ENCODE peak calls at places on chromosome 5, in four cellular contexts. One of them, this sample, is unnamed.

GRCh38 chr5:170886210-170886894 is 24.5 kb downstream of the RANBP17 start:
- DNase-seq in tibial artery: no peak
- DNase-seq in SJSA1: no peak
- DNase-seq in aorta: no peak
- DNase-seq in this sample: no peak

GRCh38 chr5:3948838-3949237 is 353.2 kb downstream of the IRX1 start:
- DNase-seq in aorta: no peak
- DNase-seq in tibial artery: no peak
- DNase-seq in SJSA1: no peak
- DNase-seq in this sample: no peak

GRCh38 chr5:37769840-37770239 is 70.0 kb downstream of the GDNF start:
- DNase-seq in aorta: no peak
- DNase-seq in SJSA1: no peak
- DNase-seq in tibial artery: no peak
- DNase-seq in this sample: no peak

GRCh38 chr5:110386782-110387181 is 339.7 kb downstream of the TMEM232 start:
- DNase-seq in tibial artery: no peak
- DNase-seq in aorta: no peak
- DNase-seq in SJSA1: peak; percentile 20
- DNase-seq in this sample: no peak

GRCh38 chr5:91038180-91038808 is 344.8 kb downstream of the ARRDC3 start:
- DNase-seq in aorta: no peak
- DNase-seq in SJSA1: no peak
- DNase-seq in tibial artery: no peak
- DNase-seq in this sample: no peak

GRCh38 chr5:9498541-9499497 is 47.1 kb downstream of the SEMA5A start:
- DNase-seq in tibial artery: no peak
- DNase-seq in aorta: no peak
- DNase-seq in SJSA1: peak; percentile 52
- DNase-seq in this sample: no peak

GRCh38 chr5:142865631-142866030 is 95.5 kb downstream of the ARHGAP26 start:
- DNase-seq in aorta: no peak
- DNase-seq in SJSA1: no peak
- DNase-seq in tibial artery: no peak
- DNase-seq in this sample: no peak

GRCh38 chr5:73945505-73945904 is 319.5 kb downstream of the ARHGEF28 start:
- DNase-seq in SJSA1: no peak
- DNase-seq in aorta: no peak
- DNase-seq in tibial artery: no peak
- DNase-seq in this sample: no peak

GRCh38 chr5:65984098-65984885 is 57.9 kb downstream of the ERBIN start:
- DNase-seq in aorta: no peak
- DNase-seq in tibial artery: no peak
- DNase-seq in SJSA1: no peak
- DNase-seq in this sample: no peak

GRCh38 chr5:131795128-131795719 is 1.6 kb downstream of the FNIP1 start:
- DNase-seq in tibial artery: no peak
- DNase-seq in aorta: no peak
- DNase-seq in SJSA1: no peak
- DNase-seq in this sample: no peak

GRCh38 chr5:176995896-176996767 is 10.4 kb downstream of the UIMC1 start:
- DNase-seq in tibial artery: no peak
- DNase-seq in SJSA1: peak; percentile 68
- DNase-seq in aorta: no peak
- DNase-seq in this sample: no peak

GRCh38 chr5:175567954-175568353 is 89.6 kb downstream of the SFXN1 start:
- DNase-seq in aorta: no peak
- DNase-seq in SJSA1: no peak
- DNase-seq in tibial artery: no peak
- DNase-seq in this sample: no peak

GRCh38 chr5:136225796-136226195 is 32.8 kb upstream of the SMIM32 start:
- DNase-seq in aorta: no peak
- DNase-seq in tibial artery: no peak
- DNase-seq in SJSA1: no peak
- DNase-seq in this sample: no peak

GRCh38 chr5:137641148-137641547 is 94.7 kb downstream of the KLHL3 start:
- DNase-seq in SJSA1: no peak
- DNase-seq in tibial artery: no peak
- DNase-seq in aorta: no peak
- DNase-seq in this sample: no peak

GRCh38 chr5:142453801-142454381 is 129.1 kb upstream of the SPRY4 start:
- DNase-seq in aorta: no peak
- DNase-seq in tibial artery: peak; percentile 2
- DNase-seq in SJSA1: no peak
- DNase-seq in this sample: no peak

GRCh38 chr5:127705120-127705892 is 2.1 kb downstream of the CCDC192 start:
- DNase-seq in SJSA1: peak; percentile 51
- DNase-seq in aorta: no peak
- DNase-seq in tibial artery: no peak
- DNase-seq in this sample: no peak

GRCh38 chr5:60993425-60993824 is 48.4 kb downstream of the NDUFAF2 start:
- DNase-seq in SJSA1: no peak
- DNase-seq in aorta: no peak
- DNase-seq in tibial artery: no peak
- DNase-seq in this sample: no peak

GRCh38 chr5:147483197-147483790 is 26.6 kb downstream of the DPYSL3 start:
- DNase-seq in aorta: no peak
- DNase-seq in tibial artery: no peak
- DNase-seq in SJSA1: peak; percentile 36
- DNase-seq in this sample: no peak

GRCh38 chr5:72202331-72202825 is 95.1 kb downstream of the MAP1B start:
- DNase-seq in aorta: no peak
- DNase-seq in tibial artery: no peak
- DNase-seq in SJSA1: no peak
- DNase-seq in this sample: no peak

GRCh38 chr5:76162335-76162734 is 79.2 kb downstream of the SV2C start:
- DNase-seq in SJSA1: no peak
- DNase-seq in aorta: no peak
- DNase-seq in tibial artery: no peak
- DNase-seq in this sample: no peak

GRCh38 chr5:176835918-176836317 is 25.6 kb downstream of the UNC5A start:
- DNase-seq in aorta: no peak
- DNase-seq in tibial artery: no peak
- DNase-seq in SJSA1: no peak
- DNase-seq in this sample: no peak

GRCh38 chr5:43694027-43694426 is 91.0 kb downstream of the NNT start:
- DNase-seq in SJSA1: no peak
- DNase-seq in tibial artery: no peak
- DNase-seq in aorta: no peak
- DNase-seq in this sample: no peak
- H3K36me3 ChIP-seq in SJSA1: peaks cover 60% of the 10 kb centered on the region
- H3K36me3 ChIP-seq in tibial artery: no peaks in the 10 kb centered on the region
- H3K36me3 ChIP-seq in aorta: no peaks in the 10 kb centered on the region
- H3K36me3 ChIP-seq in this sample: no peaks in the 10 kb centered on the region

GRCh38 chr5:6859001-6859400 is 145.8 kb downstream of the TENT4A start:
- DNase-seq in aorta: no peak
- DNase-seq in SJSA1: no peak
- DNase-seq in tibial artery: no peak
- DNase-seq in this sample: no peak

GRCh38 chr5:6858419-6858818 is 145.2 kb downstream of the TENT4A start:
- DNase-seq in SJSA1: no peak
- DNase-seq in tibial artery: no peak
- DNase-seq in aorta: no peak
- DNase-seq in this sample: no peak

GRCh38 chr5:6861667-6862066 is 148.4 kb downstream of the TENT4A start:
- DNase-seq in SJSA1: no peak
- DNase-seq in aorta: no peak
- DNase-seq in tibial artery: no peak
- DNase-seq in this sample: peak; percentile 14

GRCh38 chr5:6859951-6860638 is 146.9 kb downstream of the TENT4A start:
- DNase-seq in tibial artery: no peak
- DNase-seq in aorta: no peak
- DNase-seq in SJSA1: no peak
- DNase-seq in this sample: peak; percentile 67

DNA sequence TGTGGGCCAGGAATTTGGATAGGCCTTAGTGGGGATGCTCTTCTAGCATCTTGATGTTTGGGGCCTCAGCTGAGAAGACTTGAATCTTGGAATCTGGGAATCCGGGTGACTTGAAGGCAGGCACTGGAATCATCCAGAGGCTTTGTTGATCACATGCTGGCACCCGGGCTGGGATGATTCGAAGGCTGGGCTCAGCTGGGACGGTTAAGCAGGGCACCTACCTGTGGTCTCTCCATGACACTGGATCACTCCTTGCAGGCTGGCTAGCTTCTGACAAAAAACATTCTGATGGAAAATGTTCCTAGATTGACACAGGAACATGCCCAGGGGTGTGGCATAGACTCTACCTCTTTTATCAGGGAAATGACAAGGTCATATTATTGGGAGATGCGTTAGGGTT is 149.1 kb downstream of the TENT4A start:
- DNase-seq in tibial artery: no peak
- DNase-seq in SJSA1: no peak
- DNase-seq in aorta: no peak
- DNase-seq in this sample: no peak
- H3K36me3 ChIP-seq in tibial artery: no peaks in the 10 kb centered on the region
- H3K36me3 ChIP-seq in SJSA1: no peaks in the 10 kb centered on the region
- H3K36me3 ChIP-seq in aorta: no peaks in the 10 kb centered on the region
- H3K36me3 ChIP-seq in this sample: no peaks in the 10 kb centered on the region

DNA sequence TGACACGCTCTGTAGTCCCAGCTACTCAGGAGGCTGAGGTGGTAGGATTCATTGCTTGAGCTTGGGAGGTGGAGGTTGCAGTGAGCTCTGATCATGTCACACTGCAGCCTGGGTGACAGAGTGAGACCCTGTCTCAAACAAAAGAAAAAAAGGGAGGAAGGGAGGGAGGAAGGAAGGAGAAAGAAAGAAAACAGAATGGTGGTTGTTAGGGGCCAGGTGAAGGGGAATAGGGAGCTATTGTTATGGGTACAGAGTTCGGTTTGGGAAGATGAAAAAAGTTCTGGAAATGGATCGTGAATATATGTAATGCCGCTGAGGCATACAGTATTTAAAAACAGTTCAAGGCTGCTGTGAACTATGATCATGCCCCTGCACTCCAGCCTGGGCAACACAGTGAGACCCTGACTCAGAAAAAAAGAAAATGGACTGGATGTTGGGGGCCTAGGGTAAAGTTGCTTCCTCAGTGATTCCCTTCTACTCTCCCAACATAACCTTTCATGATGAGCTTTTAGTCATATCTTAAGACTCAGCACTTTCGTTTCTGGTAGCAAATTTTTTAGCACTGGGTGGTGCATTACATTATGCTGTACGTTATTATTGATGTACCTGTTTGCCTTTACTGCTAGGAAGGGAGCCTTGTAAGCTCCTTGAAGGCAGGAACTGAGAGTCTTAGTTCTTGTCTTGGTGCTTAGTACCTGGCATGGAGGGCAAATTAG is 4.0 kb downstream of the CTNNA1 start:
- DNase-seq in SJSA1: no peak
- DNase-seq in aorta: no peak
- DNase-seq in tibial artery: no peak
- DNase-seq in this sample: no peak
- H3K36me3 ChIP-seq in SJSA1: peaks cover 76% of the 10 kb centered on the region
- H3K36me3 ChIP-seq in aorta: no peaks in the 10 kb centered on the region
- H3K36me3 ChIP-seq in tibial artery: peaks cover 7% of the 10 kb centered on the region
- H3K36me3 ChIP-seq in this sample: no peaks in the 10 kb centered on the region

DNA sequence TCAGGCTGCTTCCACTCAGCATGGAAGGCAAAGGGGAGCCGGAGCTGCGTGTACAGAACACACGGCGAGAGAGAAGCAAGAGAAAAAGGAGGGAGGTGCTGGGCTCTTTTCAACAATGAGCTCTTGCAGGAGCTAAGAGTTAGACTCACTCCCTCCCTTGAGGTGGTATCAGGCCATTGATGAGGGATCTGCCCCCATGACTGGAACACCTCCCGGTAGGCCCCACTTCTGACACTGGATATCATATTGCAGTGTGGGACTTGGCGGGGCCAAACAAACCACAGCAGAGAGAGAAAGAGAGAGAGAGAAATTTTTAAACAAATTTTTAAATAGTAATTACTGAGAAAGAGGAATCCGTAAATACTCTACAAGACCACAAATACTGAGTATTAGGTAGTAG is 182.2 kb downstream of the TRIO start:
- DNase-seq in SJSA1: no peak
- DNase-seq in tibial artery: no peak
- DNase-seq in aorta: no peak
- DNase-seq in this sample: no peak
- H3K36me3 ChIP-seq in SJSA1: peaks cover 74% of the 10 kb centered on the region
- H3K36me3 ChIP-seq in tibial artery: no peaks in the 10 kb centered on the region
- H3K36me3 ChIP-seq in aorta: peaks cover 3% of the 10 kb centered on the region
- H3K36me3 ChIP-seq in this sample: no peaks in the 10 kb centered on the region

This sample was measured in vagina.